ENCODE peak calls at places on chromosomes 13 and 19, in nine cellular contexts. Z, T, E, Q, U, L, I, D and M are unnamed samples. For H3K4me1, the result is how much of the 10 kb centered on the place peaks cover.

GRCh38 chr13:52161193-52161646 is 1.8 kb upstream of the NEK3 start:
- DNase-seq in D (no peak), L (no peak), E (no peak), U (no peak), Z (no peak), I (no peak), T (no peak), Q (no peak), M (no peak)

GRCh38 chr19:47699360-47699917 is 13.8 kb upstream of the EHD2 start:
- DNase-seq in U (peak), E (no peak), Q (peak), Z (peak), D (peak), I (peak), L (peak), T (no peak), M (peak)

GRCh38 chr13:85557651-85558050 is 241.6 kb downstream of the SLITRK6 start:
- DNase-seq in I (no peak), D (no peak), T (no peak), Q (no peak), E (no peak), U (no peak), L (no peak), Z (no peak), M (no peak)

GRCh38 chr19:34067861-34068271 is 104.4 kb upstream of the LSM14A start:
- DNase-seq in L (no peak), T (no peak), I (no peak), U (peak), Z (no peak), Q (no peak), E (no peak), D (no peak), M (no peak)

GRCh38 chr13:31044658-31045620 is 112.5 kb downstream of the TEX26 start:
- DNase-seq in D (no peak), Z (no peak), Q (no peak), U (no peak), T (no peak), E (no peak), L (no peak), I (no peak), M (no peak)

GRCh38 chr13:30607908-30608307 is 9.8 kb upstream of the USPL1 start:
- DNase-seq in Z (no peak), E (no peak), D (peak), L (no peak), T (no peak), Q (no peak), I (no peak), U (no peak), M (peak)

GRCh38 chr19:17479325-17479791 is 9.0 kb downstream of the SLC27A1 start:
- DNase-seq in D (no peak), T (no peak), U (no peak), E (no peak), I (no peak), Q (no peak), L (no peak), Z (no peak), M (no peak)

GRCh38 chr19:42174188-42174587 is 41.9 kb upstream of the POU2F2 start:
- DNase-seq in L (no peak), E (no peak), Q (no peak), D (no peak), I (no peak), T (no peak), U (no peak), Z (no peak), M (no peak)

GRCh38 chr19:42396248-42396541 is 6.1 kb upstream of the CNFN start:
- DNase-seq in Z (peak), I (no peak), U (no peak), T (no peak), L (no peak), D (no peak), E (no peak), Q (no peak), M (no peak)

GRCh38 chr19:15616183-15616582 is 1.2 kb downstream of the CYP4F8 start:
- DNase-seq in D (no peak), I (no peak), T (no peak), L (no peak), Q (no peak), Z (no peak), U (no peak), E (no peak), M (no peak)

GRCh38 chr13:99258210-99258860 is at the start of gene GPR18:
- DNase-seq in I (no peak), Q (no peak), Z (no peak), T (no peak), L (no peak), D (no peak), U (no peak), E (no peak), M (no peak)

GRCh38 chr13:97117388-97117910 is 104.7 kb upstream of the MBNL2 start:
- DNase-seq in U (no peak), L (no peak), T (no peak), Z (no peak), I (no peak), Q (no peak), E (no peak), D (no peak), M (no peak)

GRCh38 chr19:14410054-14410774 is 8.9 kb downstream of the DDX39A start:
- DNase-seq in T (no peak), I (peak), Q (no peak), D (no peak), Z (no peak), L (peak), E (no peak), U (no peak), M (no peak)

GRCh38 chr13:46476174-46476573 is 76.8 kb upstream of the LRCH1 start:
- DNase-seq in U (no peak), I (no peak), E (no peak), T (no peak), L (no peak), Q (no peak), D (no peak), Z (no peak), M (no peak)

GRCh38 chr19:926595-927043 is 784 bp downstream of the ARID3A start:
- DNase-seq in Q (peak), T (peak), E (no peak), L (peak), Z (no peak), D (peak), I (no peak), U (peak), M (peak)

GRCh38 chr13:110233181-110233641 is 73.7 kb downstream of the COL4A1 start:
- DNase-seq in E (peak), L (no peak), Z (peak), T (peak), Q (peak), D (no peak), U (no peak), I (no peak), M (no peak)

GRCh38 chr13:32471187-32471922 is 43.4 kb upstream of the N4BP2L1 start:
- DNase-seq in E (no peak), Q (no peak), U (no peak), Z (no peak), I (no peak), L (no peak), T (no peak), D (no peak), M (no peak)

GRCh38 chr19:41533691-41534090 is 42.3 kb upstream of the CEACAM21 start:
- DNase-seq in L (no peak), Q (no peak), D (no peak), I (no peak), Z (no peak), T (no peak), U (no peak), E (no peak), M (no peak)

GRCh38 chr13:101579291-101579802 is 126.9 kb downstream of the ITGBL1 start:
- DNase-seq in D (no peak), I (no peak), E (no peak), T (no peak), L (no peak), U (peak), Q (no peak), Z (peak), M (no peak)

GRCh38 chr13:107764012-107764411 is 451.3 kb downstream of the LIG4 start:
- DNase-seq in T (no peak), Q (no peak), I (no peak), U (no peak), L (no peak), E (no peak), D (no peak), Z (no peak), M (no peak)

GRCh38 chr19:45781282-45782161 is 768 bp downstream of the DMPK start:
- DNase-seq in U (peak), L (peak), E (peak), Z (no peak), I (no peak), D (peak), Q (peak), T (no peak), M (peak)

GRCh38 chr19:35396240-35396885 is 25.5 kb downstream of the GPR42 start:
- DNase-seq in I (no peak), T (no peak), E (no peak), Z (no peak), U (no peak), D (no peak), Q (no peak), L (no peak), M (no peak)

GRCh38 chr13:110132178-110132975 is 174.6 kb downstream of the COL4A1 start:
- DNase-seq in U (no peak), I (no peak), T (no peak), E (no peak), Z (peak), D (no peak), Q (no peak), L (no peak), M (no peak)

GRCh38 chr13:74979703-74980102 is 502.3 kb downstream of the TBC1D4 start:
- DNase-seq in Q (no peak), U (no peak), T (no peak), Z (peak), I (no peak), D (no peak), L (no peak), E (no peak), M (no peak)

GRCh38 chr13:107866666-107867623 is 348.4 kb downstream of the LIG4 start:
- DNase-seq in L (peak), Z (peak), I (peak), T (no peak), Q (no peak), U (no peak), D (no peak), E (no peak), M (no peak)

GRCh38 chr13:29081036-29081435 is 260.9 kb downstream of the MTUS2 start:
- DNase-seq in L (no peak), E (no peak), Z (no peak), D (no peak), I (no peak), Q (no peak), T (no peak), U (no peak), M (no peak)

GRCh38 chr19:49997709-49998108 is 27.5 kb downstream of the VRK3 start:
- DNase-seq in L (no peak), D (no peak), U (peak), Q (no peak), T (no peak), I (peak), Z (peak), E (no peak), M (no peak)

GRCh38 chr19:49489601-49490167 is 2.3 kb downstream of the RPL13A start:
- DNase-seq in Z (no peak), U (peak), E (no peak), L (no peak), D (no peak), Q (no peak), I (peak), T (no peak), M (no peak)

GRCh38 chr19:50222691-50223438 is 19.4 kb downstream of the MYH14 start:
- DNase-seq in E (no peak), I (no peak), D (no peak), U (no peak), Q (no peak), Z (no peak), T (no peak), L (no peak), M (no peak)

GRCh38 chr13:104608280-104608679 is 1542.1 kb upstream of the SLC10A2 start:
- DNase-seq in I (no peak), U (no peak), E (no peak), Q (no peak), T (no peak), Z (no peak), L (no peak), D (no peak), M (no peak)

GRCh38 chr13:71659427-71659826 is 207.6 kb downstream of the DACH1 start:
- DNase-seq in Q (no peak), U (no peak), L (no peak), E (no peak), I (no peak), T (no peak), Z (no peak), D (no peak), M (no peak)

GRCh38 chr13:91406619-91407018 is 8.2 kb downstream of the GPC5 start:
- DNase-seq in E (no peak), I (peak), Z (peak), D (no peak), Q (no peak), T (no peak), U (peak), L (no peak), M (no peak)

GRCh38 chr13:57311009-57311586 is 144.1 kb downstream of the PRR20E start:
- DNase-seq in I (no peak), Z (no peak), Q (no peak), E (no peak), T (no peak), L (no peak), U (no peak), D (no peak), M (no peak)

GRCh38 chr13:51342706-51343105 is 3.2 kb downstream of the SERPINE3 start:
- DNase-seq in Q (no peak), I (no peak), L (no peak), T (no peak), D (no peak), U (no peak), E (no peak), Z (no peak), M (no peak)

GRCh38 chr19:5289060-5289990 is 51.3 kb downstream of the PTPRS start:
- DNase-seq in U (no peak), Z (peak), Q (no peak), E (no peak), D (no peak), T (no peak), L (no peak), I (no peak), M (no peak)
- H3K4me1 ChIP-seq in U (under half), Z (under half), Q (under half), E (half or more), D (under half), T (half or more), L (under half), I (half or more), M (under half)

DNA sequence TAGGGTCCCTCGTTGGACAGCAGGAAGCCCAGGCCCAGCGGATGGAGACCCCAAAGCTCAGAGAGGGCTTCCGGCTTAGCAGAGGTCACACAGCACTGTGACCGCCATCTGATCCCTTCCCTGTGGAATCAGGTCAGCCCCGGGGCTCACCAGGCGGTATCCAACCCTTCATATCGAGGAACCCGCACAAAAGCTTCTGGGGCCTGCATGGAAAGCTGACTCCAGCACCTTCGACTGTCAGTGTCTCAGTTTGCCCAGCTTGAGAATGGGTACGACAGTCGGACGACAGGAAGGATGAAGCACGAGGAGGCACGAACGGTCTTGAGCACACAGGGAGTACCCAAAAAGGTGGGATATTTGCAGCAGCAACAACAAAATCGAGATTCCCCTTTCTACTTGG is 2.6 kb downstream of the TLE5 start:
- DNase-seq in I (no peak), T (no peak), D (no peak), Q (no peak), Z (no peak), U (no peak), L (no peak), E (no peak), M (no peak)
- TF ChIP-seq EP300 in I (no peak), T (no peak), D (no peak), Q (no peak), Z (no peak), U (no peak), L (no peak), E (no peak), M (no peak)

GRCh38 chr13:113849546-113849945 is 14.3 kb downstream of the GAS6 start:
- DNase-seq in D (no peak), I (no peak), L (no peak), U (no peak), Q (no peak), E (no peak), T (no peak), Z (no peak), M (no peak)
- H3K4me1 ChIP-seq in D (under half), I (under half), L (under half), U (under half), Q (under half), E (under half), T (half or more), Z (under half), M (under half)

GRCh38 chr13:40189426-40189825 is 477.0 kb downstream of the FOXO1 start:
- DNase-seq in L (no peak), Q (no peak), E (no peak), I (no peak), T (no peak), D (no peak), U (no peak), Z (no peak), M (no peak)

GRCh38 chr13:40186636-40187323 is 479.7 kb downstream of the FOXO1 start:
- DNase-seq in L (no peak), Q (no peak), Z (no peak), T (no peak), U (no peak), D (no peak), I (no peak), E (no peak), M (no peak)

GRCh38 chr13:40187324-40187795 is 479.1 kb downstream of the FOXO1 start:
- DNase-seq in T (no peak), E (no peak), Q (no peak), U (no peak), D (no peak), Z (no peak), L (no peak), I (no peak), M (no peak)

GRCh38 chr13:40186041-40186440 is 480.4 kb downstream of the FOXO1 start:
- DNase-seq in E (no peak), U (no peak), I (no peak), L (no peak), D (no peak), T (no peak), Z (no peak), Q (no peak), M (no peak)

DNA sequence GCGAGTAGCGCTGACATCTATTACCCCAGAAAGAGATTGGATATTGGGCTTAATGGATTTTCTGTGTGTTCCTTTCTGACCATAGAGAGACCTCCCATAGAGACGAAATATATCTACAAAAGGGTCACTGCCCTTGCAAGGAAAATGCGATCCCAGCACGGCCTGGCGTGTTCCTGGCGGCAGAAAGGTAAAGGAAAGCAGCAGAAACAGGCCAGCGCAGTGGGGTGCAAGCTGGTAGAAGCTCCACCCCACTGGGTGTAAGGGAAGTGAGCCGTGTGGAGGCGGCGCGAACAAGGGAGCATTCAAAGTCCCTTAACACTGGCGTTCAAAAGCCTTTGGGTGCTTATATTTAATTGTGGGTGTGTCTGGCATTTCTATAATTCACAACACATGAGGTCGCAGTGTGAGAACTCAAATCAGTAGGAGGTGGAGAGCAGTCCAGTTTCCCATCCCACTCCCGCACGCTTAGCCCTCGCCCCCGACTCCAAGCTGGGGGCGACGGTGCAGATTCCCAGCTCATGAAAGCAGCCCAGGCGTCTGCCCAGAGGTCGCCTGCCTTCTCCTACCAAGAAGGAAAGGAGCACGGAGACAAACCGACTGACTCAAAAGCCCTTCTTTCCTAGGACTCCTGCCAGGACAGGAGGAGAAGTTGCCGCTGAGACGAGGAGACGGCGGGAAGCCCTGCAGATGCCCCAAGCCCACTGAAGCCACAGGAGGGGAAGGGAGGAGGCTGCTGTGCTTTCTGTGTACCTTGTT is 478.4 kb downstream of the FOXO1 start:
- DNase-seq in D (no peak), Q (no peak), U (no peak), I (no peak), L (no peak), T (no peak), E (no peak), Z (no peak), M (no peak)
- TF ChIP-seq EP300 in D (no peak), Q (no peak), U (no peak), I (no peak), L (no peak), T (no peak), E (no peak), Z (no peak), M (no peak)